ENCODE peak calls at places on chromosomes 12 and 14, in four cellular contexts. One of them, this sample, is unnamed.

GRCh38 chr14:38206689-38207088 is 1.0 kb upstream of the SSTR1 start:
- DNase-seq in GM12878: no peak
- DNase-seq in HepG2: no peak
- DNase-seq in H1: no peak
- DNase-seq in this sample: no peak

GRCh38 chr12:5442251-5443006 is 10.5 kb downstream of the NTF3 start:
- DNase-seq in H1: no peak
- DNase-seq in HepG2: peak; percentile 34
- DNase-seq in GM12878: no peak
- DNase-seq in this sample: no peak

GRCh38 chr12:5201554-5202243 is 158.0 kb downstream of the KCNA5 start:
- DNase-seq in HepG2: no peak
- DNase-seq in H1: no peak
- DNase-seq in GM12878: no peak
- DNase-seq in this sample: peak; percentile 46

GRCh38 chr14:29310757-29311156 is 544.2 kb downstream of the FOXG1 start:
- DNase-seq in H1: no peak
- DNase-seq in GM12878: no peak
- DNase-seq in HepG2: no peak
- DNase-seq in this sample: no peak

GRCh38 chr14:76289276-76289675 is 86.7 kb upstream of the ESRRB start:
- DNase-seq in H1: no peak
- DNase-seq in HepG2: no peak
- DNase-seq in GM12878: no peak
- DNase-seq in this sample: no peak

GRCh38 chr12:64696065-64696741 is 63.0 kb downstream of the GNS start:
- DNase-seq in HepG2: peak; percentile 28
- DNase-seq in GM12878: no peak
- DNase-seq in H1: no peak
- DNase-seq in this sample: no peak

GRCh38 chr12:107400686-107401447 is 284.7 kb upstream of the PWP1 start:
- DNase-seq in H1: no peak
- DNase-seq in GM12878: no peak
- DNase-seq in HepG2: no peak
- DNase-seq in this sample: no peak

GRCh38 chr12:28795306-28795705 is 353.8 kb upstream of the FAR2 start:
- DNase-seq in GM12878: no peak
- DNase-seq in HepG2: no peak
- DNase-seq in H1: no peak
- DNase-seq in this sample: no peak

GRCh38 chr12:114625294-114625851 is 58.6 kb downstream of the TBX3 start:
- DNase-seq in H1: peak; percentile 43
- DNase-seq in GM12878: no peak
- DNase-seq in HepG2: peak; percentile 74
- DNase-seq in this sample: peak; percentile 81
- H3K9ac ChIP-seq in H1: no peak overlapping the region
- H3K9ac ChIP-seq in GM12878: no peak overlapping the region
- H3K9ac ChIP-seq in HepG2: no peak overlapping the region
- H3K9ac ChIP-seq in this sample: no peak overlapping the region

GRCh38 chr12:123043536-123044001 is 63.1 kb downstream of the ARL6IP4 start:
- DNase-seq in GM12878: no peak
- DNase-seq in H1: peak; percentile 27
- DNase-seq in HepG2: peak; percentile 60
- DNase-seq in this sample: peak; percentile 48
- TF ChIP-seq YY1 in GM12878: no peak
- TF ChIP-seq YY1 in H1: no peak
- TF ChIP-seq YY1 in HepG2: no peak
- TF ChIP-seq YY1 in this sample: no peak

DNA sequence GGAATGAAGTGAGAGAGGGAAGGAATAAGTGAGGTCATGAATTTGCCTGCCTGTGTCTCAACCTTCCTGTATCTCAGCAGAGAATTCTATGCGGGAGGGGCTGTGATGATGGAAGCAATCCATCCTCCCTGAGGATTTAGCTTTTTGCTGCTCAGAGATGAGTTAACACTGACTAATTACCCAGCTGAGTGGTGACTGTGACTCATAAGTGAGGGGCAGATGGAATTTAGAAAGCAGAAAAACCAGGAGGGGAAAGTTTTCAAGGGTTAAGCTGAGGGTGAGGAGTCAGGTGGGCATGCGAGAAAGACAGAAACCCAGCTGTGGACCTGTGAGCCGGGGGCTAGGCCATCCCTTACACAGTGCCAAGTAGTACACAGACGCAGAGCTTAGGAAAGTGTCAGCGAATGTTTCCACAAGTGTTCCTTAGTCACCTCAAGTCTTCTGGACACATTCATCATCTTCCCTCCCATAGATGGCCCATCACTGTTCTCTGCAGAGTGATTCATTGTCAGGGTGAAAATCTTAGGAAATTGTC is 277.9 kb downstream of the IPO8 start:
- DNase-seq in HepG2: no peak
- DNase-seq in GM12878: no peak
- DNase-seq in H1: no peak
- DNase-seq in this sample: no peak
- TF ChIP-seq SUZ12 in HepG2: no peak
- TF ChIP-seq SUZ12 in GM12878: no peak
- TF ChIP-seq SUZ12 in H1: no peak
- TF ChIP-seq SUZ12 in this sample: no peak

GRCh38 chr14:51394804-51395203 is 154.8 kb downstream of the TMX1 start:
- DNase-seq in HepG2: no peak
- DNase-seq in H1: no peak
- DNase-seq in GM12878: no peak
- DNase-seq in this sample: no peak
- H3K9ac ChIP-seq in HepG2: no peak overlapping the region
- H3K9ac ChIP-seq in H1: no peak overlapping the region
- H3K9ac ChIP-seq in GM12878: no peak overlapping the region
- H3K9ac ChIP-seq in this sample: no peak overlapping the region

DNA sequence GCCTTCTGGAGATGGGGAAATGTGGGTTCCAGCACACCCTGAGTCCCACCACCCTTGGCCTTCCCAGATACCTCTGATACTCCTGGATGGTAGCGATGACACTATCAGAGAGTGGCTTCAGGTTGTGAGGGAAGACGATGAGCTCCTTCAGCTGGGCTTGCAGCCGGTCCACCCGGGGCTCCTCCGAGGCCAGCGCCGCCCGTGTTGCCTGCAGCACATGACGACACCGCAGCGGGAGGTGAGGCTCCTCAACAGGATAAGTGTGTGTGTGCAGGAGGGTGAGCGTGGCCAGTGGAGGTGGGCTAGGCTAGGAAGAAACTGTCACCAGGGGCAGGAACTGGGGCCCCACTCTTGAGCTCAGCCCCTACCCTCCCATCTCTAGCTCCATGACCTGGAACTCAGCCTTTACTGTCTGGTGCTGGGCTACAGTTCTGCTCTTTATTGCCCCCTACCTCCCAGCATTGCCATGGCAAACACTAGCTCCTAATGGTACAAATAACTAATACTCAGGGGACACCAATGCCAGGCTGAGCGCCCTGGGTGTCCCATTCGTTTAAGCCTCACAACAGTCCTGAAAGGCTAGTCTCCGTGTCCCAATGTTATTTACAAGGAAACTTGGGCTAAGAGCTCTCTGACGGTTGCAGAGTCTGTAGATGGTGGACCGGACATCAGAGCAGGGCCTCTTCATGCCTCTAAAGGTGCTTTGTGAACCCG is 64.1 kb downstream of the SYNE3 start:
- DNase-seq in GM12878: no peak
- DNase-seq in HepG2: peak; percentile 51
- DNase-seq in H1: no peak
- DNase-seq in this sample: no peak
- TF ChIP-seq YY1 in GM12878: no peak
- TF ChIP-seq YY1 in HepG2: no peak
- TF ChIP-seq YY1 in H1: no peak
- TF ChIP-seq YY1 in this sample: no peak

GRCh38 chr12:8662592-8662991 is at the start of gene MFAP5:
- DNase-seq in GM12878: no peak
- DNase-seq in H1: no peak
- DNase-seq in HepG2: no peak
- DNase-seq in this sample: no peak

GRCh38 chr12:8667280-8667679 is 4.7 kb upstream of the MFAP5 start:
- DNase-seq in GM12878: no peak
- DNase-seq in H1: no peak
- DNase-seq in HepG2: no peak
- DNase-seq in this sample: no peak

GRCh38 chr12:8665729-8666128 is 3.1 kb upstream of the MFAP5 start:
- DNase-seq in HepG2: no peak
- DNase-seq in GM12878: no peak
- DNase-seq in H1: no peak
- DNase-seq in this sample: no peak

GRCh38 chr12:8661751-8662150 is 875 bp downstream of the MFAP5 start:
- DNase-seq in H1: no peak
- DNase-seq in GM12878: no peak
- DNase-seq in HepG2: no peak
- DNase-seq in this sample: no peak

DNA sequence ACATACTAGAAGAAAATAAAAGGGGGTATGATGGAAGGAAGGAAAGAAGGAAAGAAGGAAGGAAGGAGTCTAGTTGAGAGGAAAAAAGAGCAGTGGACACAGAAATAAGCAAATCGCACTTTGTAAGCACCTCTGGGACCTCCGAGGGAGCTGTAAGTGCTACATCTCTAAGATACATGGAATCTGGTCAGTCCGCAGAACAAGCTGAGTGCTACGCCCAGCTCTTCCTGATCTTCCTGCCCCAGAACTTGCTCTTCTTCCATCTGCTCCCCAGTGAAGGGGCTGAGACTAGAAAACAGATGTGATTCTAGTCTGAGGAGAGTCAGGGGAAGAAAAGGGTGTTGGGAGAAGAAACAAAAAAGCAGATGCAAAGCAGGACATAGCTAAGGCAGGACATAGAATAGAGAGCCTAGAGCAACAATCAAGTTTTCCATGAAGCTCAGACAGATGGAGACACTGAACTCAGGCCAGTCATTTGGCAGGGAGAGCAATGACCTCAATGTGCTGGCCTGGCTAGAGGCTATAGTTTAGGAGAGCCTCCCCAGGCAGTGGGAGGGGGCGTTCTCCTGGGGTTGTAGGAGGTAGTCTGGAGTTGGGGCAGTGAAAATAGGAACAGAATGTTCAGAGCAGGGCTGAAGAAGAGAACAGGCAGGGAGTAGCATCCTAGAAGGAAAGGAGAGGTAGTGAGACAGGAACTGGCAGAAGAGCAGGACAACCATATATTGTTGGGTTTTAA is 1.8 kb upstream of the MFAP5 start:
- DNase-seq in GM12878: no peak
- DNase-seq in H1: no peak
- DNase-seq in HepG2: no peak
- DNase-seq in this sample: no peak
- TF ChIP-seq SUZ12 in GM12878: no peak
- TF ChIP-seq SUZ12 in H1: no peak
- TF ChIP-seq SUZ12 in HepG2: no peak
- TF ChIP-seq SUZ12 in this sample: no peak

DNA sequence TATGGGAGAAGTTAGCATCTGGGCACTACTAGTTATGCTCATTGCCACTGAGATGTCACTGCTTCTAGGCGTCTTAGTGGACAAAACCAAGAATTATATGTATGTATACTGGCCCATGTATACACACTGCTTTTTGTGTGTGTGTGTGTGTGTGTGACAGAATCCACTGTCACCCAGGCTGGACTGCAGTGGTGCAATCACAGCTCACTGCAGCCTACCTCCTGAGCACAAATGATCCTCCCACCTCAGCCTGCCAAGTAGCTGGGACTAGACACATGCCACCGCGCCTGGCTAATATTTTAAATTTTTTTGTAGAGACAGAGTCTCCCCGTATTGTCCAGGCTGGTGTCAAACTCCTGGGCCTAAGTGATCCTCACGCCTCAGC is 25.2 kb downstream of the LIMA1 start:
- DNase-seq in HepG2: no peak
- DNase-seq in GM12878: no peak
- DNase-seq in H1: no peak
- DNase-seq in this sample: no peak
- H3K9ac ChIP-seq in HepG2: no peak overlapping the region
- H3K9ac ChIP-seq in GM12878: no peak overlapping the region
- H3K9ac ChIP-seq in H1: no peak overlapping the region
- H3K9ac ChIP-seq in this sample: no peak overlapping the region

GRCh38 chr14:92088494-92088893 is 17.9 kb downstream of the ATXN3 start:
- DNase-seq in HepG2: no peak
- DNase-seq in H1: no peak
- DNase-seq in GM12878: no peak
- DNase-seq in this sample: no peak

GRCh38 chr14:92093320-92093719 is 13.1 kb downstream of the ATXN3 start:
- DNase-seq in H1: no peak
- DNase-seq in HepG2: no peak
- DNase-seq in GM12878: no peak
- DNase-seq in this sample: no peak
- TF ChIP-seq YY1 in H1: no peak
- TF ChIP-seq YY1 in HepG2: no peak
- TF ChIP-seq YY1 in GM12878: no peak
- TF ChIP-seq YY1 in this sample: no peak

GRCh38 chr14:87573581-87573980 is 419.4 kb downstream of the GALC start:
- DNase-seq in H1: no peak
- DNase-seq in HepG2: no peak
- DNase-seq in GM12878: no peak
- DNase-seq in this sample: no peak

GRCh38 chr14:87566986-87567385 is 426.0 kb downstream of the GALC start:
- DNase-seq in H1: no peak
- DNase-seq in HepG2: no peak
- DNase-seq in GM12878: no peak
- DNase-seq in this sample: no peak

GRCh38 chr14:87567926-87568325 is 425.1 kb downstream of the GALC start:
- DNase-seq in HepG2: no peak
- DNase-seq in H1: no peak
- DNase-seq in GM12878: no peak
- DNase-seq in this sample: no peak
- TF ChIP-seq SUZ12 in HepG2: no peak
- TF ChIP-seq SUZ12 in H1: no peak
- TF ChIP-seq SUZ12 in GM12878: no peak
- TF ChIP-seq SUZ12 in this sample: no peak

DNA sequence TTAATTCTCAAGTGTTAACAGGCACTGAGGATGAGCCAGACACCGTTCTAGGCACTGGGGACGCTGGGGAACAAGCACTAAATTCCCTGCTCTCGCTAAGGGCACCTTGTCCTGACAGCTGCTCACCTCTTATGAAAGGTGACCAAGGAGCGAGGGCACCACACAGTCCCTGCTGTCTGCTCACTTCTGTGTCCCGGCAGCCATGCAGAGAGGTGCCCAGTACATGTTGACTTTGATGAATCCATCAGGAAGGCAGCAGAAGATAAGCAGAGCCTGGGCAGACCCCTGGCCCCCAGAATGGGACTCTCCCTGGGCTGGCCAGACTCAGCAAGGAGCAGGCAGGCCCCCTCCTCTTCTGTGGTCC is 14.1 kb downstream of the C14orf132 start:
- DNase-seq in HepG2: no peak
- DNase-seq in H1: no peak
- DNase-seq in GM12878: no peak
- DNase-seq in this sample: no peak
- H3K9ac ChIP-seq in HepG2: no peak overlapping the region
- H3K9ac ChIP-seq in H1: no peak overlapping the region
- H3K9ac ChIP-seq in GM12878: no peak overlapping the region
- H3K9ac ChIP-seq in this sample: peak overlapping the region; percentile 37

This sample was measured in NT2/D1.